ENCODE peak calls at places on chromosome 15, in four cellular contexts. One of them, this sample, is unnamed.
A peak's percentile ranks its signal among the peaks of the same experiment; 100 is the strongest.

GRCh38 chr15:27077790-27078189 is 106.8 kb downstream of the GABRG3 start:
- DNase-seq in ovary: no peak
- DNase-seq in astrocyte: no peak
- DNase-seq in fibroblast of mammary gland: no peak
- DNase-seq in this sample: no peak

GRCh38 chr15:37107071-37107753 is 6.9 kb upstream of the MEIS2 start:
- DNase-seq in ovary: no peak
- DNase-seq in astrocyte: no peak
- DNase-seq in fibroblast of mammary gland: no peak
- DNase-seq in this sample: no peak

GRCh38 chr15:80179025-80179759 is 26.4 kb downstream of the FAH start:
- DNase-seq in ovary: no peak
- DNase-seq in astrocyte: peak; percentile 93
- DNase-seq in fibroblast of mammary gland: peak; percentile 97
- DNase-seq in this sample: no peak

GRCh38 chr15:68667800-68668625 is 89.2 kb downstream of the CORO2B start:
- DNase-seq in ovary: no peak
- DNase-seq in astrocyte: no peak
- DNase-seq in fibroblast of mammary gland: no peak
- DNase-seq in this sample: no peak

GRCh38 chr15:42203891-42204290 is 4.2 kb downstream of the VPS39 start:
- DNase-seq in ovary: no peak
- DNase-seq in astrocyte: peak; percentile 30
- DNase-seq in fibroblast of mammary gland: peak; percentile 67
- DNase-seq in this sample: no peak

GRCh38 chr15:47507221-47507985 is 209.9 kb upstream of the SEMA6D start:
- DNase-seq in ovary: no peak
- DNase-seq in astrocyte: no peak
- DNase-seq in fibroblast of mammary gland: no peak
- DNase-seq in this sample: no peak

GRCh38 chr15:100405179-100405578 is 63.4 kb upstream of the ADAMTS17 start:
- DNase-seq in ovary: no peak
- DNase-seq in astrocyte: no peak
- DNase-seq in fibroblast of mammary gland: no peak
- DNase-seq in this sample: no peak

GRCh38 chr15:20348291-20348899 is 193.2 kb downstream of the GOLGA6L6 start:
- DNase-seq in ovary: peak; percentile 31
- DNase-seq in astrocyte: no peak
- DNase-seq in fibroblast of mammary gland: no peak
- DNase-seq in this sample: no peak

GRCh38 chr15:25937796-25938195 is 74.7 kb upstream of the ATP10A start:
- DNase-seq in ovary: no peak
- DNase-seq in astrocyte: no peak
- DNase-seq in fibroblast of mammary gland: no peak
- DNase-seq in this sample: no peak

GRCh38 chr15:52421029-52421428 is 107.7 kb downstream of the MYO5A start:
- DNase-seq in ovary: no peak
- DNase-seq in astrocyte: no peak
- DNase-seq in fibroblast of mammary gland: no peak
- DNase-seq in this sample: no peak

GRCh38 chr15:41944313-41944940 is 27.9 kb downstream of the EHD4 start:
- DNase-seq in ovary: peak; percentile 74
- DNase-seq in astrocyte: peak; percentile 92
- DNase-seq in fibroblast of mammary gland: peak; percentile 90
- DNase-seq in this sample: no peak

GRCh38 chr15:95742836-95743235 is 587.7 kb upstream of the NR2F2 start:
- DNase-seq in ovary: no peak
- DNase-seq in astrocyte: no peak
- DNase-seq in fibroblast of mammary gland: peak; percentile 14
- DNase-seq in this sample: no peak

GRCh38 chr15:88708256-88709054 is 69.6 kb downstream of the ISG20 start:
- DNase-seq in ovary: no peak
- DNase-seq in astrocyte: no peak
- DNase-seq in fibroblast of mammary gland: peak; percentile 20
- DNase-seq in this sample: no peak

GRCh38 chr15:66846031-66846430 is 144.0 kb downstream of the SMAD6 start:
- DNase-seq in ovary: no peak
- DNase-seq in astrocyte: no peak
- DNase-seq in fibroblast of mammary gland: no peak
- DNase-seq in this sample: no peak

GRCh38 chr15:51736646-51737537 is 563 bp downstream of the LYSMD2 start:
- DNase-seq in ovary: peak; percentile 61
- DNase-seq in astrocyte: no peak
- DNase-seq in fibroblast of mammary gland: no peak
- DNase-seq in this sample: peak; percentile 59

GRCh38 chr15:36415643-36416042 is 163.8 kb upstream of the CDIN1 start:
- DNase-seq in ovary: no peak
- DNase-seq in astrocyte: peak; percentile 75
- DNase-seq in fibroblast of mammary gland: peak; percentile 75
- DNase-seq in this sample: no peak

GRCh38 chr15:57333487-57333886 is 42.8 kb upstream of the CGNL1 start:
- DNase-seq in ovary: no peak
- DNase-seq in astrocyte: peak; percentile 79
- DNase-seq in fibroblast of mammary gland: no peak
- DNase-seq in this sample: no peak

GRCh38 chr15:85457392-85457968 is 77.1 kb downstream of the AKAP13 start:
- DNase-seq in ovary: no peak
- DNase-seq in astrocyte: no peak
- DNase-seq in fibroblast of mammary gland: no peak
- DNase-seq in this sample: no peak

GRCh38 chr15:74616020-74616939 is 644 bp downstream of the CLK3 start:
- DNase-seq in ovary: peak; percentile 88
- DNase-seq in astrocyte: peak; percentile 28
- DNase-seq in fibroblast of mammary gland: peak; percentile 63
- DNase-seq in this sample: peak; percentile 81

GRCh38 chr15:83926116-83926515 is 272.2 kb downstream of the ADAMTSL3 start:
- DNase-seq in ovary: no peak
- DNase-seq in astrocyte: no peak
- DNase-seq in fibroblast of mammary gland: peak; percentile 49
- DNase-seq in this sample: no peak

GRCh38 chr15:92733934-92734521 is 78.5 kb upstream of the FAM174B start:
- DNase-seq in ovary: peak; percentile 58
- DNase-seq in astrocyte: peak; percentile 44
- DNase-seq in fibroblast of mammary gland: peak; percentile 32
- DNase-seq in this sample: peak; percentile 8

GRCh38 chr15:59138243-59138642 is 33.3 kb downstream of the CCNB2 start:
- DNase-seq in ovary: no peak
- DNase-seq in astrocyte: no peak
- DNase-seq in fibroblast of mammary gland: peak; percentile 59
- DNase-seq in this sample: peak; percentile 38

GRCh38 chr15:91055548-91056331 is 33.3 kb upstream of the VPS33B start:
- DNase-seq in ovary: no peak
- DNase-seq in astrocyte: peak; percentile 35
- DNase-seq in fibroblast of mammary gland: peak; percentile 66
- DNase-seq in this sample: peak; percentile 80

GRCh38 chr15:100780208-100780800 is 99.3 kb upstream of the ALDH1A3 start:
- DNase-seq in ovary: peak; percentile 7
- DNase-seq in astrocyte: no peak
- DNase-seq in fibroblast of mammary gland: no peak
- DNase-seq in this sample: no peak

GRCh38 chr15:58509556-58509955 is 77.8 kb downstream of the LIPC start:
- DNase-seq in ovary: no peak
- DNase-seq in astrocyte: no peak
- DNase-seq in fibroblast of mammary gland: no peak
- DNase-seq in this sample: no peak

GRCh38 chr15:84734794-84735479 is 13.5 kb upstream of the ZNF592 start:
- DNase-seq in ovary: no peak
- DNase-seq in astrocyte: peak; percentile 72
- DNase-seq in fibroblast of mammary gland: no peak
- DNase-seq in this sample: peak; percentile 93

GRCh38 chr15:58103482-58103881 is 34.7 kb upstream of the AQP9 start:
- DNase-seq in ovary: no peak
- DNase-seq in astrocyte: no peak
- DNase-seq in fibroblast of mammary gland: no peak
- DNase-seq in this sample: no peak

GRCh38 chr15:29860872-29861271 is 38.6 kb upstream of the TJP1 start:
- DNase-seq in ovary: no peak
- DNase-seq in astrocyte: peak; percentile 33
- DNase-seq in fibroblast of mammary gland: peak; percentile 10
- DNase-seq in this sample: no peak

GRCh38 chr15:74542192-74543042 is 1.4 kb downstream of the ARID3B start:
- DNase-seq in ovary: no peak
- DNase-seq in astrocyte: no peak
- DNase-seq in fibroblast of mammary gland: no peak
- DNase-seq in this sample: no peak

GRCh38 chr15:38253448-38253847 is 812 bp downstream of the SPRED1 start:
- DNase-seq in ovary: no peak
- DNase-seq in astrocyte: peak; percentile 85
- DNase-seq in fibroblast of mammary gland: peak; percentile 83
- DNase-seq in this sample: peak; percentile 36

GRCh38 chr15:68383161-68384074 is 48.5 kb downstream of the ITGA11 start:
- DNase-seq in ovary: peak; percentile 5
- DNase-seq in astrocyte: no peak
- DNase-seq in fibroblast of mammary gland: peak; percentile 63
- DNase-seq in this sample: peak; percentile 58

GRCh38 chr15:85296615-85297402 is 83.6 kb upstream of the AKAP13 start:
- DNase-seq in ovary: peak; percentile 53
- DNase-seq in astrocyte: peak; percentile 55
- DNase-seq in fibroblast of mammary gland: peak; percentile 85
- DNase-seq in this sample: peak; percentile 86

DNA sequence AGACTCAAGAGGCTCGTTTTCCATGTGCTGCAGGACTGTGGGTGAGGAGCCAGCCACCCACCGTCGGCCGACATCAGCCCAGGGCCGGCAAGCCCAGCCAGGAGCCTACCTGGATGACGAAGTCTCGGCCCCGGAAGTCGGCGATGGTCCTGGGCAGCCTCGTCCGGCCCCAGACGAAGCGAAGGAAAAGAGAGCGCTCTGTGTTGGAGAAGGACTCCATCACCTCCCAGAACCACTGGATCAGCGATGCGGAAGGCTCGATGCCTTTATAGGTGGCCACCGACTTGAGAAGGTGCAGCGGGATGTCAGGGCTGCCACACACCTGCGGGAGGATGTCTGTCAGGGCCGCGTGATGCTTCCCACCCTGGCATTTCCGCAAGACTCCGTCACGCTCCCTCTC is 13.8 kb upstream of the OCA2 start:
- DNase-seq in ovary: no peak
- DNase-seq in astrocyte: no peak
- DNase-seq in fibroblast of mammary gland: no peak
- DNase-seq in this sample: no peak
- H3K4me3 ChIP-seq in ovary: no peak overlapping the region
- H3K4me3 ChIP-seq in astrocyte: no peak overlapping the region
- H3K4me3 ChIP-seq in fibroblast of mammary gland: no peak overlapping the region
- H3K4me3 ChIP-seq in this sample: no peak overlapping the region

DNA sequence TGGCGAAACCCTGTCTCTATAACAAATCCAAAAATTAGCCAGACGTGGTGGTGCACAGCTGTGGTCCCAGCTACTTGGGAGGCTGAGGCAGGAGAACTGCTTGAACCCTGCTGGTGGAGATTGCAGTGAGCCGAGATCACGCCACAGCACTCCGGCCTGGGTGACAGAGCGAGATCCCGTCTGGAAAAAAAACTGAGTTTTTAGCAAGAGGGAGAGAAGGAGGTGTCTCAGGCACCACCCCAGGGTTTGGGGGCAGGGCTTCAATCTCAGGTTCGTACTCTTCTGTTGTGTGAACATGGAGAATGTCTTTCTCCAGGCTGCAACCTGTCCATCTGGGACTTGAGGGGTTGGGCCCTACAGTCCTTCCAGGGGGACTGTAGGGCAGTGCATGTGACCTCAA is 2.7 kb downstream of the CHRNA3 start:
- DNase-seq in ovary: no peak
- DNase-seq in astrocyte: no peak
- DNase-seq in fibroblast of mammary gland: no peak
- DNase-seq in this sample: no peak
- H3K4me3 ChIP-seq in ovary: no peak overlapping the region
- H3K4me3 ChIP-seq in astrocyte: no peak overlapping the region
- H3K4me3 ChIP-seq in fibroblast of mammary gland: no peak overlapping the region
- H3K4me3 ChIP-seq in this sample: no peak overlapping the region

GRCh38 chr15:48680841-48681240 is 35.3 kb upstream of the FBN1 start:
- DNase-seq in ovary: no peak
- DNase-seq in astrocyte: peak; percentile 96
- DNase-seq in fibroblast of mammary gland: peak; percentile 96
- DNase-seq in this sample: no peak

GRCh38 chr15:48679952-48680351 is 34.4 kb upstream of the FBN1 start:
- DNase-seq in ovary: no peak
- DNase-seq in astrocyte: no peak
- DNase-seq in fibroblast of mammary gland: peak; percentile 47
- DNase-seq in this sample: peak; percentile 14

GRCh38 chr15:48681274-48681840 is 35.8 kb upstream of the FBN1 start:
- DNase-seq in ovary: no peak
- DNase-seq in astrocyte: peak; percentile 68
- DNase-seq in fibroblast of mammary gland: peak; percentile 70
- DNase-seq in this sample: peak; percentile 70

GRCh38 chr15:48677821-48678220 is 32.3 kb upstream of the FBN1 start:
- DNase-seq in ovary: no peak
- DNase-seq in astrocyte: no peak
- DNase-seq in fibroblast of mammary gland: no peak
- DNase-seq in this sample: no peak

DNA sequence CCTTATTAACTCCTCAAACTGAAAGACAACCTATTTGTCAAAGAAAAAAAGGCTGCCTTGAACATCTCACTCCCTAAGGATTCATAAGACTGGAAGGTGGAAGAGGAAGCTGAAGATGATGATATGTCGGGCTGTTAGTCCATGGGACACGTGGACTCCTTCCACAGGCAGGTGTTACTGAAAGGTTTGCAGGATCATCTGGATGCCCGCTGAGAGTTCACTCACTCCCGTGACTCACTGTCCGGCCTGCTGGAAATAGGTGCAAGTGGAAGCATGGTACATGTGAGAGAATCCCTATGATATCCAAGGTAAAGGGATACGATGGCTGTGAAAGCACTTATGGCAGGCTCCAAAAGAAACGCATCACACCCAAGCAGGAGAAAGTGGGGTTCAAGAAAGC is 33.3 kb upstream of the FBN1 start:
- DNase-seq in ovary: no peak
- DNase-seq in astrocyte: no peak
- DNase-seq in fibroblast of mammary gland: no peak
- DNase-seq in this sample: no peak
- H3K4me3 ChIP-seq in ovary: no peak overlapping the region
- H3K4me3 ChIP-seq in astrocyte: no peak overlapping the region
- H3K4me3 ChIP-seq in fibroblast of mammary gland: no peak overlapping the region
- H3K4me3 ChIP-seq in this sample: no peak overlapping the region

DNA sequence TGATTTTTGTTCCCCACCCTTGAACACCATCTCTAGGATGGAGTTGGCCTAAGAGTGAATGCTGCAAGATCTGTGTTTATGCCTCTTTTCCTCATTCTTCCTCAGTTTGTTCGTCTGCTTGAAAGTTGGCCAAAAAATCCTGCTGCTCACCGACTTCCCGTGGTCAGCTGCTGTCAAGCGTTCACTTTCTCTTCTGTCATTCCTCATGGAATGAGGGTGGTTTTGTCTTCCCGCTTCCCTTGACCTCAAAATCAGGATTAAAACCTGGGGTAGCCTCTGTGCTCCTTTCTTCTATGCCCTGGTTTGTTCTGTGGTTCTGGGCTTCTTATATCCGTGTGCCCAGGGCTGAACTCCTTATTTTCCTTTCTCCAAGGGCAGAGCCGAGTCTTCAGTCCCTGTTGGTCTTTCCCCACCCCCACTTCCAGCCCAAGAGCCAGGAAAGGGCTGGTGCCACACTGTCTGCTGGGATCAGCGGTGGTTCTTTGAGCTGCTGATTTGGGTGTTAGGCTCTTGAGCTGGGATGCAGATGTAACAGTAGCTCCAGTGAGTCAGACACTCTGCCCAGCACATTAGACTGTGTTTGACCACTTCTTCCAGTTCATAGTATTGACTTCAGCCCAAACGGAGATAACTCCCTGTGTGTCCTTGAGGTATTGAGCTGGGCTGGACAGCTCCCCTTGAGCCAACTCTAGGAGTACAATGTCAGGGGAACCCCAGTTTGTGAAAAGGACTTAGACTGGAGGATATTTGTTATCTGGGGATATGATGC is 2.3 kb downstream of the SERF2 start:
- DNase-seq in ovary: no peak
- DNase-seq in astrocyte: peak; percentile 65
- DNase-seq in fibroblast of mammary gland: peak; percentile 56
- DNase-seq in this sample: no peak
- H3K4me3 ChIP-seq in ovary: no peak overlapping the region
- H3K4me3 ChIP-seq in astrocyte: peak overlapping the region; percentile 100
- H3K4me3 ChIP-seq in fibroblast of mammary gland: no peak overlapping the region
- H3K4me3 ChIP-seq in this sample: no peak overlapping the region